ENCODE peak calls at places on chromosomes 2 and 18, in nine cellular contexts. K is mesendoderm, P is neuronal stem cell, I is HepG2, U is GM23248, J is adipocyte, T is H9, S is IMR-90, G is keratinocyte. C is an unnamed sample.

GRCh38 chr2:194815475-194815874 is 841.6 kb upstream of the SLC39A10 start:
- DNase-seq in J (no peak), G (no peak), I (no peak), K (no peak), T (no peak), U (no peak), S (no peak), P (no peak), C (no peak)

GRCh38 chr2:100222844-100223243 is 80.5 kb upstream of the AFF3 start:
- DNase-seq in U (no peak), S (no peak), K (no peak), P (no peak), I (no peak), T (no peak), G (no peak), J (no peak), C (no peak)

GRCh38 chr18:49555641-49556040 is 6.2 kb upstream of the LIPG start:
- DNase-seq in G (no peak), I (no peak), T (no peak), S (no peak), U (no peak), K (no peak), J (no peak), P (no peak), C (no peak)

GRCh38 chr2:46150445-46150970 is 146.7 kb upstream of the EPAS1 start:
- DNase-seq in U (no peak), G (no peak), K (no peak), S (no peak), I (no peak), P (no peak), T (no peak), J (no peak), C (no peak)

GRCh38 chr2:144215701-144216675 is 303.9 kb downstream of the ZEB2 start:
- DNase-seq in J (no peak), P (no peak), I (no peak), G (no peak), U (no peak), K (no peak), S (no peak), T (no peak), C (no peak)

GRCh38 chr2:64274399-64275173 is 130.4 kb upstream of the PELI1 start:
- DNase-seq in K (no peak), S (no peak), G (peak; percentile 26), J (no peak), U (peak; percentile 37), T (no peak), P (no peak), I (no peak), C (no peak)

GRCh38 chr2:41736586-41736985 is 311.2 kb upstream of the PKDCC start:
- DNase-seq in J (no peak), P (no peak), I (no peak), S (no peak), G (no peak), K (no peak), U (no peak), T (no peak), C (no peak)

GRCh38 chr2:139478191-139478914 is 698.2 kb upstream of the NXPH2 start:
- DNase-seq in P (no peak), S (no peak), J (no peak), T (no peak), K (no peak), G (no peak), I (no peak), U (peak; percentile 5), C (no peak)

GRCh38 chr18:60623331-60623730 is 250.8 kb upstream of the MC4R start:
- DNase-seq in T (no peak), G (no peak), J (no peak), S (no peak), P (no peak), U (no peak), K (no peak), I (no peak), C (no peak)

GRCh38 chr18:78169487-78169886 is 810.1 kb upstream of the SALL3 start:
- DNase-seq in U (no peak), K (no peak), I (no peak), G (no peak), T (no peak), S (no peak), P (no peak), J (no peak), C (no peak)

GRCh38 chr18:22913861-22914260 is 19.3 kb upstream of the RBBP8 start:
- DNase-seq in G (peak; percentile 79), J (no peak), U (no peak), P (no peak), S (no peak), K (peak; percentile 84), T (peak; percentile 69), I (no peak), C (no peak)

GRCh38 chr2:238638100-238638981 is 209.5 kb upstream of the TWIST2 start:
- DNase-seq in J (no peak), K (no peak), T (no peak), S (no peak), I (no peak), U (no peak), P (no peak), G (no peak), C (no peak)

GRCh38 chr2:22517141-22517540 is 867.8 kb upstream of the KLHL29 start:
- DNase-seq in U (no peak), S (no peak), I (no peak), P (no peak), K (no peak), G (no peak), T (no peak), J (no peak), C (no peak)

GRCh38 chr2:151361674-151362380 is 4.4 kb downstream of the TNFAIP6 start:
- DNase-seq in G (no peak), I (no peak), U (peak; percentile 73), T (no peak), K (no peak), S (no peak), P (no peak), J (no peak), C (no peak)

GRCh38 chr2:239895669-239896068 is 129.5 kb downstream of the NDUFA10 start:
- DNase-seq in T (no peak), P (no peak), J (no peak), I (no peak), K (no peak), G (no peak), U (no peak), S (no peak), C (no peak)

GRCh38 chr18:1585881-1586488 is 681.3 kb downstream of the ADCYAP1 start:
- DNase-seq in G (no peak), P (peak; percentile 11), S (peak; percentile 3), I (peak; percentile 20), T (no peak), U (peak; percentile 51), J (peak; percentile 73), K (peak; percentile 52), C (peak; percentile 1)

DNA sequence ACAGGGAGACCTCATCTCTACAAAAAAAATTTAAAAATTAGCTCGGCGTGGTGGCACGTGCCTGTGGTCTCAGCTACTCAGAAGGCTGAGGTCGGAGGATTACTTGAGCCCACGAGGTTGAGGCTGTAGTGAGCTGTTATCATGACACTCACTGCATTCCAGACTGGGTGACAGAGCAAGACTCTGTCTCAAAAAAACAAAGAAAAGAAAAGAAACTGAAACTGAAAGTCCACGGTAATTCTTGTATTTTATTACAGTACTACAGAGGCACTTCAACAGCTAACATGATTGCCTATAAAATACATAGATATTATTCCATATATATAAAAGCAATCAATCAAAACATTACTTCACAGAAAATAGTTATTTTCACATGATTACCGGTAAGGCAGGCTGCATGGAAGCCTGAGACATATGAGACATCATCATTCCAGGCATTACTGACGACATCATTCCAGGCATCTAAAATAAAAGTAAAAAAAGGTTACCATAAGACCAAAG is 23.1 kb downstream of the PRPF40A start:
- DNase-seq in P (no peak), I (no peak), J (peak; percentile 75), K (peak; percentile 54), S (peak; percentile 82), T (no peak), U (peak; percentile 62), G (no peak), C (no peak)
- H3K9ac ChIP-seq in P (no peak overlapping the region), I (no peak overlapping the region), J (peak overlapping the region; percentile 76), K (no peak overlapping the region), S (no peak overlapping the region), T (no peak overlapping the region), U (peak overlapping the region; percentile 21), G (no peak overlapping the region), C (no peak overlapping the region)

DNA sequence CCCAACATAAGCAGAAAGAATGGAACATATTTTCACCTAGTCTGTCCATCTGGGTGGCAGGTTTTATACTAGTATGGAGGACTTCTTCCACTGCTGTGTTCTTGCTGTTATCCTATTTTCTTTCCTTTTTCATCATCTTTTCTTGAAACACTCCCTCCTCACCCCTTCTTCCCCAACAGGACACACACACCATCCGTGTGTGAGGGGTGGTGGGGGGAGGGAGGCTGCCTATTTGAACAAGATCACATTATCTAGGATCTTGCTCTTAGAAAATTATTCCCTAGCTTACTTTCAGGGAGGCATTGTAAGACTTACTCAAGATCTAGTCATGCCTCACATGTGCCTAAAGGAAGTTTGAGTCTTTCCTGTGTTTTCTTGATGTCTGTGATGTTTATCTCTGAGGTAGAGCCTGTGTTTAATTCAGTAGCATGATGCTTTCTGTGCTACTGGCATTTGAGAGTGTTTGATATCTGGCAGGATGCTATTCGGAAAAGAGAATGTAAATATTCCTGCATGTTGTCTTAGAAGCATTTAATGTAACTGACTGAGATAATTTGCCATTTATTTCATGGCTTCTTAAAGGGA is 58.7 kb downstream of the GREB1L start:
- DNase-seq in T (no peak), S (no peak), I (no peak), P (no peak), U (peak; percentile 32), K (peak; percentile 78), G (no peak), J (no peak), C (no peak)
- H3K4me1 ChIP-seq in T (no peaks in the 10 kb centered on the region), S (no peaks in the 10 kb centered on the region), I (no peaks in the 10 kb centered on the region), P (peaks cover 14% of the 10 kb centered on the region), U (peaks cover 26% of the 10 kb centered on the region), K (peaks cover 14% of the 10 kb centered on the region), G (peaks cover 27% of the 10 kb centered on the region), J (peaks cover 10% of the 10 kb centered on the region), C (no peaks in the 10 kb centered on the region)

DNA sequence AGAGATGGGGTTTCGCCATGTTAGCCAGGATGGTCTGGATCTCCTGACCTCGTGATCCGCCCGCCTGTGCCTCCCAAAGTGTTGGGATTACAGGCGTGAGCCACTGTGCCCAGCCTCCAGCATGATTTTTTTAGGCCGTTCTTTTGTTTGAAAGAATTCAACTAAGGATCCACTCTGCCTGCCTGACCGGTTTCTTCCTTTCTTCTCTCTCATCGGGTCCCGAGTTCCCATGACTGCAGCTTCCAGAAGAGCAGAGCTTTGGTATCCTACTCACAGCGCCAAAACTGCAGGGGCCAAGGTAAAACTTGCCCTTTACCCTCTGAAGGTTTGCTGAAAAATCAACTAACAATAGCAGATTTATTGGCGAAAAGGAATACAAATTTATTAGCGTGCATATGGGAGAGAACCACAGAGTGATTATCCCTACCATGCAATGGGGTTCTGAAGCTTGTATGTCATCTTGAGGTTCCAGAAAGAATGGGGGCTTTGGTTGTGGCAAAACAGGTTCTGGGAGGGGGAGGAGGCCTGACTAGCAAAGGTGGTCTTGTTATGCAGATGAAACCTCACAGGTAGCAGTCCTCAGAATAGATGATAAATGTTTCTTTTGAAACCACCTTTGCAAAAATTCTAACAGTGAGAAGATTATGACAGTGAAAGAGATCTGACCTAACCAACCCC is 87.0 kb upstream of the MSH6 start:
- DNase-seq in P (no peak), G (no peak), T (peak; percentile 77), I (no peak), J (no peak), U (no peak), K (peak; percentile 73), S (no peak), C (no peak)
- H3K9ac ChIP-seq in P (no peak overlapping the region), G (no peak overlapping the region), T (no peak overlapping the region), I (no peak overlapping the region), J (no peak overlapping the region), U (no peak overlapping the region), K (peak overlapping the region; percentile 40), S (no peak overlapping the region), C (peak overlapping the region; percentile 3)

GRCh38 chr2:85589982-85590791 is 5.4 kb upstream of the RNF181 start:
- DNase-seq in G (no peak), P (no peak), J (peak; percentile 77), I (peak; percentile 82), T (no peak), K (no peak), U (peak; percentile 94), S (peak; percentile 94), C (no peak)
- H3K4me1 ChIP-seq in G (peaks cover 24% of the 10 kb centered on the region), P (peaks cover 5% of the 10 kb centered on the region), J (peaks cover 37% of the 10 kb centered on the region), I (peaks cover 95% of the 10 kb centered on the region), T (no peaks in the 10 kb centered on the region), K (peaks cover 6% of the 10 kb centered on the region), U (peaks cover 52% of the 10 kb centered on the region), S (peaks cover 29% of the 10 kb centered on the region), C (peaks cover 4% of the 10 kb centered on the region)

C was measured in NT2/D1.